ENCODE peak calls at places on chromosomes 6 and 20, in six cellular contexts. V, Q, P, W, L and E are unnamed samples.

GRCh38 chr6:42338573-42339218 is 113.0 kb downstream of the TRERF1 start:
- DNase-seq in V (no peak), Q (no peak), P (no peak), W (peak; percentile 91), L (peak; percentile 75), E (no peak)

GRCh38 chr6:4670295-4670694 is 105.9 kb upstream of the CDYL start:
- DNase-seq in V (no peak), Q (no peak), P (no peak), W (no peak), L (no peak), E (peak; percentile 6)

GRCh38 chr6:41740366-41741162 is 5.2 kb upstream of the TFEB start:
- DNase-seq in V (no peak), Q (no peak), P (no peak), W (no peak), L (no peak), E (no peak)

GRCh38 chr6:1679691-1680068 is 70.0 kb downstream of the FOXC1 start:
- DNase-seq in V (no peak), Q (no peak), P (no peak), W (no peak), L (no peak), E (no peak)

GRCh38 chr6:1575213-1576041 is 34.3 kb upstream of the FOXC1 start:
- DNase-seq in V (no peak), Q (no peak), P (no peak), W (no peak), L (no peak), E (no peak)

GRCh38 chr20:63178445-63178818 is 37.5 kb downstream of the YTHDF1 start:
- DNase-seq in V (no peak), Q (no peak), P (peak; percentile 68), W (no peak), L (no peak), E (no peak)

GRCh38 chr6:21971540-21971939 is 325.3 kb downstream of the PRL start:
- DNase-seq in V (no peak), Q (no peak), P (no peak), W (no peak), L (no peak), E (no peak)

GRCh38 chr6:132362318-132363185 is 38.7 kb downstream of the MOXD1 start:
- DNase-seq in V (no peak), Q (no peak), P (no peak), W (no peak), L (no peak), E (no peak)

GRCh38 chr20:1513801-1514200 is 22.6 kb upstream of the SIRPB2 start:
- DNase-seq in V (no peak), Q (no peak), P (no peak), W (no peak), L (no peak), E (no peak)

GRCh38 chr6:149264629-149265028 is 52.9 kb upstream of the TAB2 start:
- DNase-seq in V (no peak), Q (no peak), P (no peak), W (no peak), L (no peak), E (no peak)

GRCh38 chr6:106517699-106518098 is 111.6 kb downstream of the RTN4IP1 start:
- DNase-seq in V (no peak), Q (no peak), P (no peak), W (no peak), L (no peak), E (no peak)

GRCh38 chr20:17895641-17896246 is 72.8 kb downstream of the SNX5 start:
- DNase-seq in V (no peak), Q (peak; percentile 81), P (no peak), W (no peak), L (no peak), E (no peak)

GRCh38 chr6:33197431-33198048 is 2.9 kb downstream of the RXRB start:
- DNase-seq in V (no peak), Q (no peak), P (no peak), W (no peak), L (peak; percentile 67), E (peak; percentile 49)
- H3K27ac ChIP-seq in V (no peak overlapping the region), Q (no peak overlapping the region), P (no peak overlapping the region), W (no peak overlapping the region), L (no peak overlapping the region), E (no peak overlapping the region)

GRCh38 chr20:61801857-61802442 is 263.7 kb downstream of the TAF4 start:
- DNase-seq in V (no peak), Q (no peak), P (no peak), W (no peak), L (no peak), E (no peak)
- H3K4me3 ChIP-seq in V (no peak overlapping the region), Q (no peak overlapping the region), P (no peak overlapping the region), W (no peak overlapping the region), L (no peak overlapping the region), E (no peak overlapping the region)

GRCh38 chr20:4383966-4384365 is 337.7 kb upstream of the PRND start:
- DNase-seq in V (no peak), Q (no peak), P (no peak), W (no peak), L (no peak), E (no peak)
- H3K4me1 ChIP-seq in V (peaks cover 6% of the 10 kb centered on the region), Q (no peaks in the 10 kb centered on the region), P (no peaks in the 10 kb centered on the region), W (no peaks in the 10 kb centered on the region), L (peaks cover 7% of the 10 kb centered on the region), E (no peaks in the 10 kb centered on the region)

DNA sequence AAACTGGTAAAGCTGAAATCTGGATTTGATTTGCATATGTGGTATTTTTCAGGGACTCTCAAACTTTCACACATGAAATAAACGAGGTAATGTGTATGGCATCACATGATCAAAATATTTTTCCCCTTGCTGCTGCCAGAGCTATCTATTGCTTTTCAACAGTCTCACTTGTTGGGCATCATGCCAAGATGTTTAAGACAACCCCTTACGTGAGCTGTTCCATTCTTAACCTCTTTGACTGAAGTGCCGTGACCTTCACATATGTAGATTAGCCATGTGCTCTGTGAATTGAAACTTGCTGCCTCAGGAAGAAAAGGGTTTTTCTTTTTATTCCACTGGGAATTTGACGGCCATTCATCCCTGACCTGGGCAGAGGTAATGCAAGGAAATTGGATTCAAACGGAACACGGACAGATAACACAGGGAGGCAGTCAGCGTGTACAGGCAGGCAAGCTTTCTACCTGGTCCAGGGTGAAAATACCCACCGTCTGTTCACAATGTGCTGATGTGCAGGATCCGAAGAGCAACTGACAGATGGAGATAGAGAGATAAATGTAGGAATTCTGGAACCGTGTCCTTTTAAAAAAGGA is 14.2 kb downstream of the ARID1B start:
- DNase-seq in V (no peak), Q (no peak), P (peak; percentile 24), W (no peak), L (no peak), E (no peak)
- H3K27ac ChIP-seq in V (no peak overlapping the region), Q (no peak overlapping the region), P (no peak overlapping the region), W (no peak overlapping the region), L (no peak overlapping the region), E (no peak overlapping the region)

GRCh38 chr6:157304840-157305675 is 18.3 kb downstream of the TMEM242 start:
- DNase-seq in V (no peak), Q (no peak), P (no peak), W (no peak), L (no peak), E (peak; percentile 64)
- H3K4me3 ChIP-seq in V (no peak overlapping the region), Q (no peak overlapping the region), P (no peak overlapping the region), W (no peak overlapping the region), L (no peak overlapping the region), E (no peak overlapping the region)

GRCh38 chr6:17469006-17469972 is 75.9 kb downstream of the CAP2 start:
- DNase-seq in V (no peak), Q (no peak), P (no peak), W (no peak), L (no peak), E (no peak)
- H3K4me1 ChIP-seq in V (no peaks in the 10 kb centered on the region), Q (peaks cover 8% of the 10 kb centered on the region), P (no peaks in the 10 kb centered on the region), W (peaks cover 13% of the 10 kb centered on the region), L (peaks cover 49% of the 10 kb centered on the region), E (peaks cover 5% of the 10 kb centered on the region)

GRCh38 chr6:138107752-138108592 is 753 bp upstream of the PERP start:
- DNase-seq in V (no peak), Q (no peak), P (no peak), W (no peak), L (peak; percentile 46), E (peak; percentile 92)
- H3K27ac ChIP-seq in V (no peak overlapping the region), Q (peak overlapping the region; percentile 72), P (no peak overlapping the region), W (peak overlapping the region; percentile 96), L (peak overlapping the region; percentile 97), E (peak overlapping the region; percentile 98)

DNA sequence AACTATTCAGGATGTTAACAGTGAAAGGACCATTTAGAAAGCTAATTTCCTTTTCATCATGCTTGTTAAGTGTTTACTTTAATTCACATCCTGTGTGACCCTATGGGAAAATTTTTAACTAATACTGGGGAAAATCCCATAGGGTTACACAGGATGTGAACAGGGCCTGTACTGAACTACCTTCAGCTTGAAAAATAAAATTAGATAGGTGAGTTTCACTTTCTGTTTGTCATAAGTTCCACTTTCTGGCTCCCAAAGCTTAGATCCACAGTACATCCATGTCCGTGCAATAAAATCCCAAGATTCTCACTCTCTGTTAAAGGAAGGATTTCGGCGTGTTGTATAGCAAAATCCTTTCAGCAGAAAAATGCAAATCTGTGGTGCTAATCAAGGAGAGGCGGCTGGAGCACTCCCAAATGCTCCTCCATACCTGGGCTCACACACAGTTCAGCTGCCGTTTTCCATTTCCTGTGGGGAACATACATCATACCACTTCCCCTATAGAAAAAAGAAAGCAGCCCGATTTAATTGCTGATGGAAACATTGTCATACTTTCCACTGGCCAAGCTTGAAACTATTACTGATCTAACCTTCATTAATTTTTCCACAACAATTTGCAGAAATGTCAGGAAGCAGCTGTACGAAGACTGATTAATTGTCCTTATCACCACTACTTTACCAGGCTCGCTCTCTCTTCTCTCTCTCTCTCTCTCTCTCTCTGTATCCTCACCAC is 125.2 kb downstream of the HIVEP2 start:
- DNase-seq in V (no peak), Q (no peak), P (no peak), W (no peak), L (no peak), E (no peak)
- H3K4me3 ChIP-seq in V (no peak overlapping the region), Q (peak overlapping the region; percentile 33), P (no peak overlapping the region), W (peak overlapping the region; percentile 65), L (no peak overlapping the region), E (peak overlapping the region; percentile 5)

GRCh38 chr6:37983720-37984501 is 164.4 kb downstream of the ZFAND3 start:
- DNase-seq in V (no peak), Q (no peak), P (no peak), W (no peak), L (no peak), E (no peak)

GRCh38 chr6:37987008-37987407 is 167.5 kb downstream of the ZFAND3 start:
- DNase-seq in V (no peak), Q (no peak), P (no peak), W (no peak), L (peak; percentile 4), E (no peak)

GRCh38 chr6:37985355-37985754 is 165.8 kb downstream of the ZFAND3 start:
- DNase-seq in V (no peak), Q (no peak), P (no peak), W (no peak), L (no peak), E (no peak)

GRCh38 chr6:37982320-37982719 is 162.8 kb downstream of the ZFAND3 start:
- DNase-seq in V (no peak), Q (no peak), P (no peak), W (no peak), L (no peak), E (no peak)

GRCh38 chr6:37984578-37984977 is 165.1 kb downstream of the ZFAND3 start:
- DNase-seq in V (no peak), Q (no peak), P (no peak), W (no peak), L (no peak), E (no peak)
- H3K4me1 ChIP-seq in V (no peaks in the 10 kb centered on the region), Q (peaks cover 10% of the 10 kb centered on the region), P (peaks cover 3% of the 10 kb centered on the region), W (peaks cover 41% of the 10 kb centered on the region), L (peaks cover 44% of the 10 kb centered on the region), E (no peaks in the 10 kb centered on the region)